ENCODE peak calls at places on chromosome 11, in seven cellular contexts. I is HCT116, Y is WTC11, Z is H1, F is GM12878, E is HepG2, Q is K562. H is an unnamed sample.

GRCh38 chr11:115701284-115701875 is 197.2 kb upstream of the CADM1 start:
- DNase-seq in I (no peak), Y (no peak), Z (no peak), F (no peak), E (no peak), Q (no peak), H (no peak)

GRCh38 chr11:73968356-73968966 is 14.2 kb downstream of the UCP2 start:
- DNase-seq in I (no peak), Y (no peak), Z (no peak), F (no peak), E (no peak), Q (no peak), H (no peak)

GRCh38 chr11:9203715-9204311 is 61.3 kb downstream of the DENND5A start:
- DNase-seq in I (no peak), Y (peak; percentile 22), Z (no peak), F (no peak), E (peak; percentile 10), Q (no peak), H (no peak)

GRCh38 chr11:83006877-83007330 is 64.8 kb downstream of the RAB30 start:
- DNase-seq in I (no peak), Y (no peak), Z (no peak), F (peak; percentile 75), E (no peak), Q (no peak), H (no peak)

GRCh38 chr11:128496684-128497056 is 90.7 kb downstream of the ETS1 start:
- DNase-seq in I (no peak), Y (no peak), Z (no peak), F (no peak), E (no peak), Q (no peak), H (no peak)

GRCh38 chr11:45736424-45736823 is 68.5 kb upstream of the SLC35C1 start:
- DNase-seq in I (no peak), Y (no peak), Z (no peak), F (no peak), E (peak; percentile 63), Q (no peak), H (no peak)

GRCh38 chr11:45025716-45026492 is 75.2 kb upstream of the TP53I11 start:
- DNase-seq in I (no peak), Y (no peak), Z (no peak), F (no peak), E (peak; percentile 16), Q (no peak), H (no peak)

GRCh38 chr11:128171496-128171895 is 415.9 kb downstream of the ETS1 start:
- DNase-seq in I (no peak), Y (no peak), Z (no peak), F (no peak), E (no peak), Q (no peak), H (no peak)

GRCh38 chr11:73716153-73717056 is 44.5 kb downstream of the RAB6A start:
- DNase-seq in I (no peak), Y (no peak), Z (no peak), F (no peak), E (peak; percentile 4), Q (no peak), H (no peak)

GRCh38 chr11:1875093-1875785 is 16.5 kb downstream of the PRR33 start:
- DNase-seq in I (no peak), Y (no peak), Z (no peak), F (no peak), E (no peak), Q (no peak), H (no peak)

GRCh38 chr11:64900263-64900678 is 16.7 kb downstream of the ATG2A start:
- DNase-seq in I (no peak), Y (no peak), Z (no peak), F (no peak), E (no peak), Q (no peak), H (no peak)

GRCh38 chr11:86014221-86014620 is 54.7 kb downstream of the PICALM start:
- DNase-seq in I (no peak), Y (no peak), Z (no peak), F (no peak), E (no peak), Q (no peak), H (no peak)

GRCh38 chr11:77617892-77618291 is 19.7 kb downstream of the CLNS1A start:
- DNase-seq in I (no peak), Y (no peak), Z (no peak), F (no peak), E (no peak), Q (no peak), H (no peak)

GRCh38 chr11:19834761-19835160 is 122.1 kb downstream of the NAV2 start:
- DNase-seq in I (no peak), Y (no peak), Z (no peak), F (no peak), E (no peak), Q (no peak), H (no peak)

GRCh38 chr11:12087075-12087775 is 23.2 kb upstream of the MICAL2 start:
- DNase-seq in I (peak; percentile 38), Y (no peak), Z (no peak), F (no peak), E (no peak), Q (no peak), H (no peak)

GRCh38 chr11:26847977-26848376 is 126.1 kb upstream of the SLC5A12 start:
- DNase-seq in I (no peak), Y (no peak), Z (no peak), F (no peak), E (no peak), Q (no peak), H (no peak)

GRCh38 chr11:26847459-26847858 is 125.6 kb upstream of the SLC5A12 start:
- DNase-seq in I (no peak), Y (no peak), Z (no peak), F (no peak), E (no peak), Q (no peak), H (no peak)

GRCh38 chr11:26851696-26852095 is 129.8 kb upstream of the SLC5A12 start:
- DNase-seq in I (no peak), Y (no peak), Z (no peak), F (no peak), E (no peak), Q (no peak), H (no peak)

GRCh38 chr11:26846222-26846621 is 124.4 kb upstream of the SLC5A12 start:
- DNase-seq in I (no peak), Y (no peak), Z (no peak), F (no peak), E (no peak), Q (no peak), H (no peak)

GRCh38 chr11:26849009-26849408 is 127.1 kb upstream of the SLC5A12 start:
- DNase-seq in I (no peak), Y (no peak), Z (no peak), F (no peak), E (no peak), Q (no peak), H (peak; percentile 6)
- TF ChIP-seq SP1 in I (no peak), Y (no peak), Z (no peak), F (no peak), E (no peak), Q (no peak), H (no peak)

DNA sequence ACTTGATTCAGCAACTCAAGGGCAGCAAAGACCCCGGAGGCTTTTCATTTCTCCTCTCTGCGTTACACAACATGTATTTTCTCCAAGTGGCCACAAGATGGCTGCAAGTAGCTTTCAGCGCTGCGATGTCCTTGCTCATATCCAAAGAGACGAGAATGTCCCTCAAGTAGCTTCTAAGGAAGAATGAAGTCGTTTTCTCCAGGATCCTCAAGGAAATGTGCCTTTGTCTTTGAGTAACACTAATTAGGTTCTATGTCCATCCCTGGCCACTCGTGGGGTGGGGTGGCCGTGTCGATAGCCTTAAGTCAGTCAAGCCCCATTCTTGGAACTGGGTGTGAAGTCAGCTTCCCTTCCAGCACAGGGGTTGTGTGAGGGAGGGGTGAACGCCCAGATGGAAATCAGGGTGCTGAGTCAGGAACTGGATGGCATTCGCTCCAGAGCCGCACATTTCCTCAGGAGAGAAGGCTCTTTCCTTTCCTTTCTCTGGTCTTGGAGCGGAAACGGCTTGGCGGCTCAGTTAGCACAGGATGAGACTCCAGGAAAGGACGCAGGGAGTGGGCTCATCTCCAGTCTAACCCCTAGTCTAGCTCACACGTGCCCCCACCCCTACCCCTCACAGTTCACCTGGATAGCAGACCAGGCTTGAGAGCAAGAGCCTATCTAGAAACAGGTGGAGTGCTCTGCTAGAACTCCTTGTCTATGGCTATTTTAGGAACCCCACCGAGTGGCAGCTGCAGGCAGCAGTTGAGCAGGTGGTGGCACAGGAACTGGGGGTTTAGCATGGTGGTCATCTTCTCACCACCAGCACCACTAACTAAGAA is 44.3 kb downstream of the NNMT start:
- DNase-seq in I (peak; percentile 51), Y (peak; percentile 41), Z (no peak), F (no peak), E (peak; percentile 30), Q (peak; percentile 63), H (peak; percentile 63)
- TF ChIP-seq SP1 in I (no peak), Y (no peak), Z (no peak), F (no peak), E (no peak), Q (peak; percentile 16), H (no peak)

GRCh38 chr11:62853279-62853965 is 14.0 kb upstream of the WDR74 start:
- DNase-seq in I (no peak), Y (no peak), Z (no peak), F (no peak), E (no peak), Q (no peak), H (no peak)
- TF ChIP-seq SP1 in I (no peak), Y (no peak), Z (no peak), F (no peak), E (no peak), Q (no peak), H (no peak)

DNA sequence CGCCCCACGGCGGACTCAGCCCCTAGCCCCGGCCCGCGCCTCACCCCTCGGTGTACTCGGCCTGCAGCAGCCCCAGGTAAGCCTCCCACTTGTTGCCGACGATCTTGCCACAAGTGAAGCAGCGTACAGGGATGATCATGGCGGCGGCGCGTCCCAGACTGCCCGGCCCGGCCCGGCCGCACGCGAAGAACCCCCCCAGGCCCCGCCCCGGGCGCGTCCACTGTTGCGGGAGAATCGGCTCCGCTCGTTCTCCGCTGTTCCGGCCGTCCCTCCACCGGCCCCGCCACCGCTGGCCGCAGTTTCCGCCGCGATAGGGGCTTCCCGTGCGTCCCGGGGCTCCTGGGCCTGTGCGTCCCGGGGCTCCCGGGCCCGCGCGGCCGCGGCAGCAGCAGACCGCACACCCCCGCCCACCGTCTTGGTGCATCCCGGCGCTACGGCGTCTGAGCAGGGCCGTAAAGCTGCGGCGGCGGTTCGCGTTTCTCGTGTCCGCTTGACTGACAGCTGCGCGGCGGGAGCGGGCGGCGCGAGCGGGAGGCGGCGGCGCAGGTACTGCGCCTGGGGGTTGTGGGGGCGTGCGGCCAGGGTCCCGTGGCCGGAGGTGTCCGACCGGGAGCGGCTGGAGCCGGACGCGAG is at the start of the genes POLR2L and TSPAN4:
- DNase-seq in I (peak; percentile 74), Y (peak; percentile 91), Z (no peak), F (no peak), E (peak; percentile 78), Q (peak; percentile 93), H (peak; percentile 85)
- TF ChIP-seq SP1 in I (no peak), Y (peak; percentile 85), Z (no peak), F (peak; percentile 78), E (no peak), Q (peak; percentile 61), H (no peak)

H was measured in HEK293T.